ENCODE peak calls at places on chromosome 2, in seven cellular contexts. G is kidney epithelial cell; Q is ovary; W is brain microvascular endothelial cell; L is mammary epithelial cell; K is fibroblast of lung; P is CD8-positive, alpha-beta T cell. C is an unnamed sample.

GRCh38 chr2:118300807-118301206 is 212.5 kb downstream of the INSIG2 start:
- DNase-seq in G (no peak), Q (no peak), W (no peak), L (no peak), K (peak; percentile 20), P (no peak), C (no peak)

GRCh38 chr2:122634261-122634660 is 878.8 kb downstream of the TSN start:
- DNase-seq in G (peak; percentile 75), Q (no peak), W (peak; percentile 85), L (peak; percentile 87), K (peak; percentile 79), P (no peak), C (peak; percentile 47)

GRCh38 chr2:44290271-44290670 is 15.0 kb downstream of the SLC3A1 start:
- DNase-seq in G (peak; percentile 58), Q (no peak), W (peak; percentile 61), L (peak; percentile 41), K (peak; percentile 88), P (no peak), C (peak; percentile 47)

GRCh38 chr2:183029219-183029618 is 9.0 kb downstream of the NCKAP1 start:
- DNase-seq in G (no peak), Q (no peak), W (no peak), L (no peak), K (peak; percentile 39), P (no peak), C (no peak)

GRCh38 chr2:172698041-172698863 is 37.4 kb upstream of the RAPGEF4 start:
- DNase-seq in G (peak; percentile 80), Q (no peak), W (peak; percentile 88), L (peak; percentile 93), K (peak; percentile 92), P (no peak), C (peak; percentile 37)

GRCh38 chr2:111908578-111908977 is 10.2 kb downstream of the MERTK start:
- DNase-seq in G (no peak), Q (no peak), W (no peak), L (no peak), K (no peak), P (no peak), C (no peak)

GRCh38 chr2:172894723-172895387 is 159.2 kb downstream of the RAPGEF4 start:
- DNase-seq in G (no peak), Q (no peak), W (no peak), L (no peak), K (no peak), P (no peak), C (no peak)

GRCh38 chr2:171627412-171627811 is 59.9 kb upstream of the DYNC1I2 start:
- DNase-seq in G (no peak), Q (no peak), W (no peak), L (no peak), K (no peak), P (no peak), C (no peak)

GRCh38 chr2:200814276-200814815 is 2.6 kb downstream of the BZW1 start:
- DNase-seq in G (no peak), Q (no peak), W (no peak), L (no peak), K (no peak), P (no peak), C (no peak)

GRCh38 chr2:98378901-98379300 is 32.6 kb downstream of the CNGA3 start:
- DNase-seq in G (no peak), Q (peak; percentile 45), W (no peak), L (peak; percentile 84), K (peak; percentile 85), P (no peak), C (no peak)

GRCh38 chr2:79131687-79132086 is 11.4 kb downstream of the REG1A start:
- DNase-seq in G (no peak), Q (no peak), W (no peak), L (no peak), K (no peak), P (no peak), C (no peak)

GRCh38 chr2:28570431-28570830 is 74.6 kb downstream of the PLB1 start:
- DNase-seq in G (no peak), Q (no peak), W (no peak), L (no peak), K (no peak), P (no peak), C (no peak)

GRCh38 chr2:149383340-149383739 is 53.0 kb downstream of the LYPD6 start:
- DNase-seq in G (no peak), Q (no peak), W (no peak), L (peak; percentile 62), K (peak; percentile 89), P (no peak), C (peak; percentile 74)

GRCh38 chr2:1481406-1482252 is 68.4 kb downstream of the TPO start:
- DNase-seq in G (no peak), Q (no peak), W (no peak), L (no peak), K (no peak), P (no peak), C (no peak)

GRCh38 chr2:127081826-127082633 is 24.9 kb downstream of the BIN1 start:
- DNase-seq in G (no peak), Q (no peak), W (no peak), L (no peak), K (no peak), P (peak; percentile 76), C (no peak)

GRCh38 chr2:233430091-233430490 is 75.8 kb downstream of the DGKD start:
- DNase-seq in G (no peak), Q (no peak), W (peak; percentile 25), L (peak; percentile 51), K (peak; percentile 35), P (no peak), C (peak; percentile 33)

GRCh38 chr2:58239243-58239642 is 1.9 kb downstream of the FANCL start:
- DNase-seq in G (no peak), Q (no peak), W (no peak), L (no peak), K (no peak), P (no peak), C (no peak)

GRCh38 chr2:58240595-58240937 is 559 bp downstream of the FANCL start:
- DNase-seq in G (no peak), Q (no peak), W (no peak), L (peak; percentile 42), K (no peak), P (no peak), C (no peak)

GRCh38 chr2:58235988-58236387 is 5.1 kb downstream of the FANCL start:
- DNase-seq in G (no peak), Q (no peak), W (no peak), L (no peak), K (no peak), P (no peak), C (no peak)

GRCh38 chr2:58235170-58235569 is 6.0 kb downstream of the FANCL start:
- DNase-seq in G (no peak), Q (no peak), W (no peak), L (no peak), K (no peak), P (no peak), C (no peak)

GRCh38 chr2:58237741-58238140 is 3.4 kb downstream of the FANCL start:
- DNase-seq in G (no peak), Q (no peak), W (no peak), L (no peak), K (no peak), P (no peak), C (no peak)
- H3K4me3 ChIP-seq in G (no peak overlapping the region), Q (no peak overlapping the region), W (no peak overlapping the region), L (no peak overlapping the region), K (no peak overlapping the region), P (no peak overlapping the region), C (no peak overlapping the region)

GRCh38 chr2:130776550-130776949 is 21.2 kb downstream of the AMER3 start:
- DNase-seq in G (no peak), Q (no peak), W (no peak), L (no peak), K (no peak), P (no peak), C (no peak)
- TF ChIP-seq CTCF in G (no peak), Q (no peak), W (no peak), L (no peak), K (no peak), P (no peak), C (no peak)

GRCh38 chr2:74372674-74373073 is 7.4 kb downstream of the DCTN1 start:
- DNase-seq in G (no peak), Q (no peak), W (no peak), L (no peak), K (no peak), P (no peak), C (no peak)
- H3K4me3 ChIP-seq in G (no peak overlapping the region), Q (no peak overlapping the region), W (no peak overlapping the region), L (no peak overlapping the region), K (no peak overlapping the region), P (no peak overlapping the region), C (no peak overlapping the region)

GRCh38 chr2:120456867-120457266 is 110.9 kb downstream of the INHBB start:
- DNase-seq in G (no peak), Q (no peak), W (no peak), L (no peak), K (no peak), P (no peak), C (no peak)
- TF ChIP-seq CTCF in G (no peak), Q (no peak), W (peak; percentile 8), L (peak; percentile 1), K (no peak), P (no peak), C (no peak)

GRCh38 chr2:227164745-227165350 is 424 bp downstream of the COL4A3 start:
- DNase-seq in G (no peak), Q (no peak), W (no peak), L (no peak), K (no peak), P (no peak), C (no peak)
- H3K4me3 ChIP-seq in G (peak overlapping the region; percentile 66), Q (peak overlapping the region; percentile 47), W (peak overlapping the region; percentile 56), L (no peak overlapping the region), K (no peak overlapping the region), P (peak overlapping the region; percentile 15), C (no peak overlapping the region)

DNA sequence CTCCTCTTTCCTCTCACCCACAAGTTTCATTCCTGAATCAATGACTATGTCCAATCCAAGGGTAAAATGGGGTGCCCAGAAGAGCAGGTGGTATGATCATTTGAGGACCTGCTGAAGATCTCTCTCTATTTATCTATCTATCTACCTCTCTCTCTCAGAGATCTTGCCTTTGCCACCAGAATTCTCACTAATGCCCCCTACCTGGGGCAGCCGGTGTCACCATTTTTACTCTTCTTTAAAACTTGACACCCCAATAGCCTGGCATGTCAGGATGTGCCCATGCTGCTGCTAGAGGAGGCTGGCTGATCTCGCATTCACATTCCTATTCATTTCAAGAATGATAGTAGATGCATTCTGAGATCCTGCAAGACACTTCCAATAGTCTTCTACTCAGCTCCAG is 24.3 kb upstream of the RPIA start:
- DNase-seq in G (no peak), Q (no peak), W (no peak), L (no peak), K (no peak), P (no peak), C (no peak)
- TF ChIP-seq CTCF in G (no peak), Q (no peak), W (no peak), L (no peak), K (no peak), P (no peak), C (no peak)